ENCODE peak calls at places on chromosomes 5 and 9, in six cellular contexts. L, F, X, S, Y and A are unnamed samples.

GRCh38 chr9:79213417-79214125 is 358.2 kb upstream of the TLE4 start:
- DNase-seq in Y (no peak), L (no peak), F (no peak), X (no peak), S (no peak), A (no peak)

GRCh38 chr5:133962131-133962530 is 6.3 kb downstream of the C5orf15 start:
- DNase-seq in F (no peak), X (no peak), S (no peak), Y (no peak), L (no peak), A (no peak)

GRCh38 chr9:76638001-76638400 is 126.2 kb upstream of the PCA3 start:
- DNase-seq in X (no peak), L (no peak), Y (no peak), S (no peak), F (no peak), A (no peak)

GRCh38 chr5:111345731-111346130 is 121.5 kb downstream of the CAMK4 start:
- DNase-seq in L (no peak), F (no peak), X (no peak), S (no peak), Y (no peak), A (no peak)

GRCh38 chr9:36530224-36530623 is 42.5 kb upstream of the MELK start:
- DNase-seq in Y (no peak), L (no peak), S (no peak), X (no peak), F (no peak), A (no peak)

GRCh38 chr9:108254236-108254635 is 601.5 kb downstream of the ACTL7B start:
- DNase-seq in X (no peak), L (no peak), F (no peak), S (no peak), Y (no peak), A (no peak)

GRCh38 chr5:84688566-84688965 is 303.9 kb upstream of the EDIL3 start:
- DNase-seq in L (no peak), Y (no peak), S (no peak), X (no peak), F (no peak), A (no peak)

GRCh38 chr9:35996358-35996970 is 38.5 kb upstream of the OR2S2 start:
- DNase-seq in F (no peak), X (peak; percentile 54), Y (no peak), S (peak; percentile 54), L (no peak), A (no peak)

GRCh38 chr9:77763566-77763965 is 115.4 kb upstream of the GNA14 start:
- DNase-seq in X (no peak), L (no peak), Y (no peak), S (no peak), F (no peak), A (no peak)

GRCh38 chr5:179795049-179795862 is 1.5 kb downstream of the LTC4S start:
- DNase-seq in X (peak; percentile 61), F (no peak), L (peak; percentile 73), S (peak; percentile 78), Y (no peak), A (no peak)

GRCh38 chr5:137575847-137576246 is 76.7 kb upstream of the SPOCK1 start:
- DNase-seq in L (no peak), X (no peak), F (no peak), S (no peak), Y (no peak), A (peak; percentile 98)

GRCh38 chr5:138503487-138504270 is 38.4 kb downstream of the EGR1 start:
- DNase-seq in X (no peak), Y (peak; percentile 24), F (peak; percentile 62), S (peak; percentile 87), L (peak; percentile 39), A (peak; percentile 80)

GRCh38 chr9:77846957-77847574 is 184.5 kb downstream of the GNAQ start:
- DNase-seq in Y (no peak), S (no peak), L (no peak), X (no peak), F (no peak), A (peak; percentile 51)

GRCh38 chr9:34492051-34492450 is 30.7 kb downstream of the ENHO start:
- DNase-seq in X (no peak), L (no peak), S (peak; percentile 49), F (no peak), Y (no peak), A (no peak)

GRCh38 chr5:167014657-167015056 is 1276.8 kb upstream of the WWC1 start:
- DNase-seq in S (no peak), X (no peak), F (no peak), L (no peak), Y (no peak), A (no peak)

GRCh38 chr5:7422719-7423118 is 26.8 kb downstream of the ADCY2 start:
- DNase-seq in F (no peak), S (peak; percentile 52), X (no peak), L (no peak), Y (no peak), A (no peak)

GRCh38 chr9:133236291-133237071 is 27.4 kb upstream of the OBP2B start:
- DNase-seq in Y (no peak), X (no peak), S (no peak), F (no peak), L (peak; percentile 12), A (no peak)

GRCh38 chr5:97545856-97546570 is 363.0 kb upstream of the RIOK2 start:
- DNase-seq in S (peak; percentile 20), L (no peak), Y (no peak), X (no peak), F (no peak), A (no peak)

GRCh38 chr5:123512631-123513461 is 869 bp downstream of the CSNK1G3 start:
- DNase-seq in F (peak; percentile 25), S (peak; percentile 43), X (peak; percentile 30), Y (peak; percentile 22), L (peak; percentile 37), A (peak; percentile 18)

GRCh38 chr5:62621280-62621679 is 42.7 kb downstream of the LRRC70 start:
- DNase-seq in X (no peak), S (peak; percentile 85), Y (no peak), L (no peak), F (no peak), A (no peak)

GRCh38 chr5:125696762-125697161 is 726.4 kb upstream of the GRAMD2B start:
- DNase-seq in F (no peak), X (no peak), L (no peak), S (no peak), Y (no peak), A (no peak)

GRCh38 chr5:150296496-150296895 is 6.2 kb downstream of the ARSI start:
- DNase-seq in X (no peak), S (no peak), F (no peak), L (no peak), Y (no peak), A (no peak)

GRCh38 chr9:4547016-4547415 is 56.7 kb downstream of the SLC1A1 start:
- DNase-seq in L (no peak), S (no peak), F (no peak), X (no peak), Y (no peak), A (peak; percentile 26)

GRCh38 chr9:90967171-90967570 is 165.6 kb downstream of the SYK start:
- DNase-seq in S (peak; percentile 25), F (no peak), Y (no peak), X (no peak), L (no peak), A (no peak)

GRCh38 chr5:161432798-161433197 is 113.7 kb downstream of the GABRB2 start:
- DNase-seq in X (no peak), F (no peak), L (no peak), Y (no peak), S (no peak), A (no peak)

GRCh38 chr5:54390015-54390414 is 65.5 kb upstream of the HSPB3 start:
- DNase-seq in Y (no peak), S (no peak), X (no peak), F (peak; percentile 39), L (peak; percentile 53), A (peak; percentile 97)

GRCh38 chr9:99807276-99807852 is 14.3 kb upstream of the NR4A3 start:
- DNase-seq in L (peak; percentile 66), X (peak; percentile 76), Y (peak; percentile 72), S (peak; percentile 86), F (no peak), A (peak; percentile 82)

GRCh38 chr5:138748630-138749081 is 4.6 kb upstream of the CTNNA1 start:
- DNase-seq in L (no peak), S (no peak), Y (no peak), X (no peak), F (no peak), A (no peak)

GRCh38 chr5:169177431-169177694 is 123.6 kb downstream of the SLIT3 start:
- DNase-seq in Y (no peak), X (no peak), S (peak; percentile 17), F (no peak), L (no peak), A (no peak)

DNA sequence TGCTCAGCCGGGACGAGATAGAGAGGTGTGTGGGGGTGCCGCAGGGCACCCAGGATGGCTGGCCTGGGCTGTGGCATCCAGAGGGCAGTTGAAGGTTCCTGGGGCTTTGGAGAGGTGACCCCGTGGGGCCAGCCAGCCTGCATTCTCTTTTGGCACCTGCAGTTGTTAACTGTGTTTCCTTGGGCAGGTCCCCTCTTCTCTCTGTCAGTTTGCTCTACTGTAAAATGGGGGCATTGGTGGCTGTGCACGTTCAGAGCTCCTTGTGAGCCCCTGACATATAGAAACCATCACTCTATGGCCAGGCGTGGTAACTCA is 8.5 kb downstream of the ZDHHC12 start:
- DNase-seq in X (no peak), S (no peak), F (no peak), L (no peak), Y (no peak), A (no peak)
- TF ChIP-seq CTCF in X (no peak), S (no peak), F (no peak), L (no peak), Y (no peak), A (no peak)

GRCh38 chr5:31894131-31894530 is 255.2 kb downstream of the PDZD2 start:
- DNase-seq in F (no peak), Y (no peak), L (no peak), S (no peak), X (no peak), A (no peak)
- H3K27ac ChIP-seq in F (no peak overlapping the region), Y (no peak overlapping the region), L (no peak overlapping the region), S (no peak overlapping the region), X (no peak overlapping the region), A (no peak overlapping the region)

GRCh38 chr5:74639538-74640449 is 734 bp downstream of the ENC1 start:
- DNase-seq in X (peak; percentile 50), S (peak; percentile 73), L (peak; percentile 46), Y (peak; percentile 18), F (no peak), A (peak; percentile 62)

GRCh38 chr5:74640450-74641013 is at the start of gene ENC1:
- DNase-seq in L (peak; percentile 84), X (peak; percentile 87), Y (peak; percentile 65), F (peak; percentile 43), S (peak; percentile 97), A (peak; percentile 93)

GRCh38 chr5:74636552-74636951 is 4.0 kb downstream of the ENC1 start:
- DNase-seq in Y (no peak), S (no peak), L (no peak), F (no peak), X (no peak), A (no peak)

GRCh38 chr5:74641014-74641777 is 668 bp upstream of the ENC1 start:
- DNase-seq in L (peak; percentile 97), S (peak; percentile 84), X (peak; percentile 81), Y (peak; percentile 34), F (peak; percentile 61), A (peak; percentile 81)

GRCh38 chr5:74638776-74639537 is 1.6 kb downstream of the ENC1 start:
- DNase-seq in F (peak; percentile 35), S (no peak), X (no peak), L (peak; percentile 44), Y (no peak), A (peak; percentile 24)
- H3K4me3 ChIP-seq in F (peak overlapping the region; percentile 79), S (peak overlapping the region; percentile 99), X (peak overlapping the region; percentile 24), L (peak overlapping the region; percentile 72), Y (peak overlapping the region; percentile 58), A (peak overlapping the region; percentile 68)

GRCh38 chr5:91182763-91183162 is 200.4 kb downstream of the ARRDC3 start:
- DNase-seq in S (peak; percentile 52), F (no peak), L (peak; percentile 68), X (no peak), Y (no peak), A (peak; percentile 42)
- TF ChIP-seq CTCF in S (no peak), F (no peak), L (no peak), X (no peak), Y (no peak), A (peak; percentile 38)